ENCODE peak calls at places on chromosomes 16 and 17, in seven cellular contexts. Z is cardiac fibroblast; X is ascending aorta; E is AG04450; Q is CD8-positive, alpha-beta T cell; F is psoas muscle; H is AG09309. A is an unnamed sample.

GRCh38 chr16:23952128-23953041 is 116.6 kb downstream of the PRKCB start:
- DNase-seq in Q (peak; percentile 54), X (no peak), F (no peak), E (no peak), H (no peak), Z (no peak), A (peak; percentile 23)

GRCh38 chr16:54431041-54431996 is 144.7 kb upstream of the IRX3 start:
- DNase-seq in Z (peak; percentile 46), E (no peak), X (no peak), F (no peak), Q (no peak), H (no peak), A (no peak)

GRCh38 chr16:3578121-3578520 is 918 bp upstream of the NLRC3 start:
- DNase-seq in X (no peak), H (no peak), Q (peak; percentile 40), E (no peak), F (no peak), Z (no peak), A (no peak)

GRCh38 chr17:49760296-49760695 is 3.6 kb downstream of the FAM117A start:
- DNase-seq in Z (no peak), H (no peak), E (no peak), F (no peak), X (no peak), Q (no peak), A (no peak)

GRCh38 chr16:29808219-29808900 is 2.0 kb downstream of the MAZ start:
- DNase-seq in E (no peak), H (no peak), Z (no peak), X (no peak), F (no peak), Q (peak; percentile 52), A (no peak)

GRCh38 chr17:49694847-49695697 is 12.7 kb downstream of the SLC35B1 start:
- DNase-seq in X (no peak), Z (peak; percentile 47), Q (peak; percentile 80), E (no peak), F (peak; percentile 48), H (no peak), A (no peak)

GRCh38 chr16:58042886-58043515 is 17.4 kb downstream of the MMP15 start:
- DNase-seq in F (no peak), X (no peak), E (no peak), H (no peak), Q (no peak), Z (no peak), A (no peak)

GRCh38 chr16:17129971-17130370 is 340.8 kb downstream of the XYLT1 start:
- DNase-seq in E (no peak), Z (no peak), X (no peak), H (no peak), F (no peak), Q (no peak), A (no peak)

GRCh38 chr17:32943206-32943605 is 15.3 kb downstream of the TMEM98 start:
- DNase-seq in H (no peak), Z (peak; percentile 34), Q (no peak), F (no peak), E (no peak), X (no peak), A (no peak)

GRCh38 chr16:71648162-71648561 is 22.2 kb downstream of the MARVELD3 start:
- DNase-seq in E (no peak), H (no peak), F (no peak), Z (no peak), X (no peak), Q (no peak), A (no peak)

GRCh38 chr16:3095869-3096268 is 3.2 kb downstream of the ZSCAN10 start:
- DNase-seq in Z (peak; percentile 31), E (no peak), Q (peak; percentile 61), F (no peak), H (no peak), X (no peak), A (no peak)

GRCh38 chr16:66930189-66930588 is 4.0 kb downstream of the CIAO2B start:
- DNase-seq in X (no peak), Z (peak; percentile 81), H (no peak), F (peak; percentile 77), Q (no peak), E (no peak), A (no peak)

GRCh38 chr17:71633391-71633849 is 487.4 kb upstream of the SOX9 start:
- DNase-seq in E (peak; percentile 70), H (peak; percentile 83), X (no peak), Q (no peak), Z (peak; percentile 91), F (no peak), A (no peak)

GRCh38 chr17:1201132-1201702 is 21.4 kb upstream of the ABR start:
- DNase-seq in H (no peak), F (no peak), Z (no peak), Q (peak; percentile 61), X (no peak), E (no peak), A (no peak)

GRCh38 chr17:45852535-45853297 is 8.0 kb downstream of the SPPL2C start:
- DNase-seq in Q (peak; percentile 65), Z (peak; percentile 68), X (peak; percentile 70), E (peak; percentile 23), F (peak; percentile 37), H (peak; percentile 11), A (peak; percentile 28)

GRCh38 chr16:17309510-17309909 is 161.2 kb downstream of the XYLT1 start:
- DNase-seq in X (no peak), Q (no peak), F (no peak), E (no peak), H (no peak), Z (no peak), A (no peak)

GRCh38 chr16:47990676-47991075 is 165.1 kb downstream of the ABCC12 start:
- DNase-seq in Q (no peak), Z (no peak), X (no peak), H (no peak), F (no peak), E (no peak), A (no peak)

GRCh38 chr16:28873543-28874201 is 4.6 kb upstream of the ATP2A1 start:
- DNase-seq in E (no peak), Q (peak; percentile 71), Z (peak; percentile 21), H (no peak), X (no peak), F (no peak), A (no peak)

GRCh38 chr17:32693135-32693897 is 183.6 kb downstream of the MYO1D start:
- DNase-seq in Z (no peak), Q (no peak), F (no peak), E (no peak), H (no peak), X (no peak), A (no peak)

GRCh38 chr17:56779898-56780777 is 53.6 kb downstream of the C17orf67 start:
- DNase-seq in Z (peak; percentile 69), Q (peak; percentile 88), E (peak; percentile 13), H (no peak), X (peak; percentile 83), F (peak; percentile 75), A (peak; percentile 47)

GRCh38 chr17:2906907-2907306 is 110.7 kb downstream of the RAP1GAP2 start:
- DNase-seq in Q (no peak), X (no peak), H (no peak), F (no peak), E (no peak), Z (no peak), A (no peak)

GRCh38 chr16:12010388-12011251 is 34.1 kb downstream of the SNX29 start:
- DNase-seq in Z (peak; percentile 31), Q (no peak), F (no peak), X (no peak), H (no peak), E (no peak), A (no peak)

GRCh38 chr17:48563867-48564199 is 14.3 kb downstream of the HOXB4 start:
- DNase-seq in F (no peak), X (no peak), Q (no peak), E (no peak), Z (no peak), H (no peak), A (no peak)
- H3K4me3 ChIP-seq in F (peak overlapping the region; percentile 63), X (peak overlapping the region; percentile 59), Q (no peak overlapping the region), E (peak overlapping the region; percentile 65), Z (peak overlapping the region; percentile 11), H (no peak overlapping the region), A (no peak overlapping the region)

GRCh38 chr17:82380860-82381702 is 9.5 kb downstream of the UTS2R start:
- DNase-seq in Z (no peak), F (no peak), Q (no peak), X (no peak), H (no peak), E (no peak), A (no peak)
- H3K4me3 ChIP-seq in Z (no peak overlapping the region), F (peak overlapping the region; percentile 11), Q (no peak overlapping the region), X (no peak overlapping the region), H (peak overlapping the region; percentile 21), E (no peak overlapping the region), A (no peak overlapping the region)

DNA sequence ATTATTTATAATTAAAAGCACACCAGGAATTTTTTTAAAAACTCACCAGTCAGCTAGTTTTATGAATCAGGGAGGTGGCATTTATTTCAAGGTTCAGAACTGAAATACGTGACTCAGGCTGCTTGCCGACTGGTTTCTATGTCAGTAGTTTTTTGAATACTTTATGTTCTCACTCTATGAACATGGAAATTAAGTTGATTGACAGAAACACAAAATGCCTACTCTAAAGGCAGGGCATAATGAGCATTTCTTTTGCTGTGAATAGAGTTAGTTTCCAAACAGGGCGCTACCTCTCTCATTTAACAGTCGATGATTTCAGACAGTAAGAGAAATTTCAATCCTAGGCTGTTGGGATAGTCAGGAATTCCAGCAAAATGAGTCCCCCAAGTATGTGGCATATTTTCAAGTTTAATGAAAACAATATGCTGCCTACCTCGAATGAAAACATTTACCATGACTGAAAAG is 6.7 kb downstream of the HS3ST3B1 start:
- DNase-seq in H (peak; percentile 55), Q (no peak), X (no peak), Z (peak; percentile 86), F (no peak), E (no peak), A (no peak)
- H3K4me3 ChIP-seq in H (peak overlapping the region; percentile 12), Q (no peak overlapping the region), X (no peak overlapping the region), Z (no peak overlapping the region), F (no peak overlapping the region), E (peak overlapping the region; percentile 51), A (no peak overlapping the region)

DNA sequence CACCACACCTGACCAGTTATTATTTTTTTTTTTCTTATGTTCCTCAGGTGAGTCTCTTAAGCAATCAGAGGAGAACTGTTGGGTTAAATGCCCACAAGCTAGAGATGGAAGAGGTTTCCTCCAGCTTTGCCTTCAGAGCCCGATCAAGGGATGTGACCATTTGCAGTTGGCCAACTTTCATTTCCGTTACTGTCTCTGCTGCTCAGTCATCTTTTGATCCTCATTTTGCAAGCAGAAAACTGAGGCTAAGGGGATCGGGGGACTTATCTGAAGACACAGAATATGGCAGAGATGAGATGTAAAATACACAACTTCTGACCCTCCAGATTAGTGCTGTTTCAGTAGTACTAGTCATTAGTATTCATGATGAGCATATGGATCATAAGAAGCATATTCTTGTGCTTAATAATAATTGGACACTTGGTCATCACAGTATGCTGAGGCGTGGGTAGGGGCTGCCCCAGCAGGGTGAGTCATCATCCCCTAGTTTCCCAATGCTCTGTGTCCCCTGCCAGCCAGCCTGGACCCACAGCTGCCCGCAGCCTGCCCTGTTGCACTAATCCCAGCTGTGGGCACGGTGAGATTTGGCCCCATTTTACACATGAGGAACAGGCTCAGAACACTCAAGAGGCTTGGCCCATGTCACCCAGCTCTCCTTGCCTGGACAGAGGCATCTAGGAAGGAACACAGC is 189.0 kb downstream of the RAB11FIP4 start:
- DNase-seq in F (peak; percentile 60), X (peak; percentile 90), Z (peak; percentile 89), H (no peak), E (no peak), Q (no peak), A (no peak)
- H3K4me3 ChIP-seq in F (peak overlapping the region; percentile 41), X (no peak overlapping the region), Z (no peak overlapping the region), H (no peak overlapping the region), E (no peak overlapping the region), Q (no peak overlapping the region), A (no peak overlapping the region)

GRCh38 chr17:64503341-64503740 is 2.7 kb downstream of the DDX5 start:
- DNase-seq in H (no peak), Q (no peak), F (no peak), E (no peak), Z (no peak), X (no peak), A (no peak)
- H3K4me3 ChIP-seq in H (peak overlapping the region; percentile 97), Q (no peak overlapping the region), F (peak overlapping the region; percentile 97), E (peak overlapping the region; percentile 94), Z (peak overlapping the region; percentile 100), X (peak overlapping the region; percentile 14), A (no peak overlapping the region)

A was measured in NT2/D1.